ENCODE peak calls at places on chromosomes 12 and 14, in seven cellular contexts. E is esophagus muscularis mucosa; I is stimulated activated naive CD4-positive, alpha-beta T cell; X is effector CD8-positive, alpha-beta T cell; H is AG09309; O is skeletal muscle cell; N is AG20443. G is an unnamed sample.

GRCh38 chr14:51818748-51819386 is 41.5 kb upstream of the GNG2 start:
- DNase-seq in E (peak; percentile 70), I (no peak), X (no peak), H (no peak), O (no peak), N (no peak), G (no peak)

GRCh38 chr12:32896438-32897275 is at the start of gene PKP2:
- DNase-seq in E (no peak), I (peak; percentile 9), X (no peak), H (no peak), O (no peak), N (peak; percentile 43), G (no peak)

GRCh38 chr12:26054383-26054782 is 70.5 kb downstream of the BHLHE41 start:
- DNase-seq in E (no peak), I (no peak), X (no peak), H (no peak), O (no peak), N (no peak), G (no peak)

GRCh38 chr12:12612403-12612802 is 727 bp downstream of the CREBL2 start:
- DNase-seq in E (no peak), I (no peak), X (no peak), H (no peak), O (peak; percentile 37), N (peak; percentile 58), G (peak; percentile 33)

GRCh38 chr12:108234155-108234554 is 105.0 kb downstream of the CMKLR1 start:
- DNase-seq in E (no peak), I (no peak), X (no peak), H (peak; percentile 5), O (no peak), N (no peak), G (peak; percentile 6)

GRCh38 chr14:101929096-101929495 is 35.3 kb upstream of the DYNC1H1 start:
- DNase-seq in E (no peak), I (no peak), X (no peak), H (no peak), O (no peak), N (no peak), G (no peak)

GRCh38 chr14:69288956-69289705 is 29.2 kb downstream of the GALNT16 start:
- DNase-seq in E (no peak), I (no peak), X (no peak), H (no peak), O (no peak), N (peak; percentile 40), G (no peak)

GRCh38 chr14:22159968-22160367 is 429.1 kb downstream of the DAD1 start:
- DNase-seq in E (no peak), I (no peak), X (no peak), H (no peak), O (no peak), N (no peak), G (no peak)

GRCh38 chr14:31059152-31059924 is 33.2 kb upstream of the STRN3 start:
- DNase-seq in E (no peak), I (no peak), X (no peak), H (peak; percentile 73), O (peak; percentile 77), N (peak; percentile 64), G (peak; percentile 57)

GRCh38 chr12:71240941-71241340 is 83.1 kb upstream of the TSPAN8 start:
- DNase-seq in E (no peak), I (no peak), X (no peak), H (no peak), O (no peak), N (no peak), G (no peak)

GRCh38 chr12:49585477-49586445 is 17.8 kb upstream of the MCRS1 start:
- DNase-seq in E (no peak), I (no peak), X (no peak), H (no peak), O (no peak), N (no peak), G (no peak)

GRCh38 chr14:36661506-36662257 is at the start of gene PAX9:
- DNase-seq in E (peak; percentile 72), I (no peak), X (no peak), H (peak; percentile 42), O (peak; percentile 39), N (peak; percentile 96), G (peak; percentile 75)

GRCh38 chr12:29616664-29617409 is 119.4 kb upstream of the OVCH1 start:
- DNase-seq in E (no peak), I (no peak), X (no peak), H (no peak), O (peak; percentile 96), N (peak; percentile 39), G (peak; percentile 78)

GRCh38 chr14:26851793-26852192 is 254.0 kb upstream of the NOVA1 start:
- DNase-seq in E (no peak), I (no peak), X (no peak), H (no peak), O (no peak), N (no peak), G (no peak)

GRCh38 chr12:49365542-49365941 is 1.7 kb upstream of the SPATS2 start:
- DNase-seq in E (no peak), I (no peak), X (no peak), H (no peak), O (peak; percentile 74), N (no peak), G (no peak)

GRCh38 chr12:1917172-1918070 is 1.0 kb downstream of the CACNA2D4 start:
- DNase-seq in E (peak; percentile 91), I (no peak), X (no peak), H (no peak), O (no peak), N (peak; percentile 7), G (no peak)

GRCh38 chr14:59018978-59019377 is 169.5 kb upstream of the DAAM1 start:
- DNase-seq in E (no peak), I (no peak), X (no peak), H (no peak), O (no peak), N (no peak), G (no peak)

GRCh38 chr14:100056964-100057817 is 8.0 kb upstream of the EVL start:
- DNase-seq in E (no peak), I (no peak), X (no peak), H (no peak), O (no peak), N (peak; percentile 44), G (no peak)

GRCh38 chr14:102262894-102263462 is 42.0 kb downstream of the MOK start:
- DNase-seq in E (no peak), I (no peak), X (no peak), H (no peak), O (peak; percentile 48), N (no peak), G (no peak)

GRCh38 chr12:69070319-69071090 is 137.5 kb upstream of the CPM start:
- DNase-seq in E (no peak), I (peak; percentile 7), X (peak; percentile 3), H (peak; percentile 37), O (peak; percentile 37), N (peak; percentile 84), G (peak; percentile 54)

GRCh38 chr12:48996794-48997718 is 2.1 kb downstream of the DDN start:
- DNase-seq in E (peak; percentile 93), I (peak; percentile 55), X (peak; percentile 52), H (no peak), O (no peak), N (peak; percentile 79), G (no peak)

GRCh38 chr14:88955470-88955869 is 131.0 kb downstream of the TTC8 start:
- DNase-seq in E (no peak), I (no peak), X (no peak), H (no peak), O (no peak), N (no peak), G (no peak)

GRCh38 chr12:99746538-99746937 is 99.0 kb downstream of the GARIN6 start:
- DNase-seq in E (no peak), I (no peak), X (no peak), H (no peak), O (no peak), N (no peak), G (no peak)

GRCh38 chr14:96352708-96353107 is 10.4 kb downstream of the ATG2B start:
- DNase-seq in E (no peak), I (no peak), X (no peak), H (no peak), O (no peak), N (no peak), G (no peak)

GRCh38 chr12:89461649-89462612 is 62.7 kb downstream of the GALNT4 start:
- DNase-seq in E (no peak), I (no peak), X (no peak), H (peak; percentile 70), O (no peak), N (peak; percentile 66), G (peak; percentile 64)

GRCh38 chr12:122895757-122896636 is at the start of gene VPS37B:
- DNase-seq in E (no peak), I (peak; percentile 85), X (peak; percentile 85), H (peak; percentile 38), O (peak; percentile 56), N (peak; percentile 97), G (peak; percentile 63)

GRCh38 chr14:24162083-24162482 is 1.0 kb downstream of the IRF9 start:
- DNase-seq in E (no peak), I (no peak), X (no peak), H (peak; percentile 7), O (no peak), N (peak; percentile 47), G (no peak)

GRCh38 chr14:63517354-63517753 is 25.8 kb downstream of the PPP2R5E start:
- DNase-seq in E (no peak), I (no peak), X (no peak), H (no peak), O (no peak), N (no peak), G (no peak)

GRCh38 chr14:104977008-104977680 is 1.0 kb downstream of the AHNAK2 start:
- DNase-seq in E (no peak), I (no peak), X (no peak), H (no peak), O (no peak), N (no peak), G (no peak)

GRCh38 chr12:13179159-13180074 is 17.1 kb upstream of the EMP1 start:
- DNase-seq in E (peak; percentile 91), I (no peak), X (peak; percentile 16), H (no peak), O (no peak), N (peak; percentile 69), G (no peak)

GRCh38 chr14:100065161-100065871 is at the start of gene EVL:
- DNase-seq in E (no peak), I (peak; percentile 58), X (peak; percentile 38), H (no peak), O (no peak), N (no peak), G (no peak)

GRCh38 chr14:69712217-69712565 is 54.8 kb upstream of the SRSF5 start:
- DNase-seq in E (no peak), I (no peak), X (no peak), H (no peak), O (no peak), N (peak; percentile 19), G (no peak)

GRCh38 chr12:108609535-108610335 is 11.9 kb upstream of the TMEM119 start:
- DNase-seq in E (no peak), I (no peak), X (no peak), H (peak; percentile 80), O (peak; percentile 73), N (peak; percentile 91), G (peak; percentile 85)

GRCh38 chr12:130568546-130568945 is 147.6 kb downstream of the RIMBP2 start:
- DNase-seq in E (no peak), I (no peak), X (no peak), H (no peak), O (no peak), N (no peak), G (no peak)

GRCh38 chr12:124778411-124778810 is 85.3 kb downstream of the SCARB1 start:
- DNase-seq in E (no peak), I (no peak), X (no peak), H (no peak), O (no peak), N (no peak), G (no peak)